ENCODE peak calls at places on chromosomes 7 and 10, in nine cellular contexts. F is CD4-positive, alpha-beta T cell; G is AG10803; R is amniotic stem cell; L is breast epithelium; V is upper lobe of left lung; A is stomach; W is NCI-H2171 treated with DMSO at 0.1 percent for 48 hours; Y is naive B cell. M is an unnamed sample.

GRCh38 chr10:29064665-29065064 is 224.2 kb upstream of the LYZL1 start:
- DNase-seq in F (no peak), G (no peak), R (no peak), L (no peak), V (no peak), A (no peak), W (no peak), Y (no peak), M (no peak)

GRCh38 chr10:70672165-70672992 is at the start of gene ADAMTS14:
- DNase-seq in F (no peak), G (peak), R (no peak), L (no peak), V (no peak), A (no peak), W (peak), Y (no peak), M (no peak)

GRCh38 chr7:90580051-90580450 is 16.1 kb upstream of the CDK14 start:
- DNase-seq in F (no peak), G (no peak), R (no peak), L (no peak), V (no peak), A (no peak), W (no peak), Y (no peak), M (no peak)

GRCh38 chr7:66183700-66184099 is 21.4 kb upstream of the TPST1 start:
- DNase-seq in F (no peak), G (peak), R (peak), L (no peak), V (no peak), A (no peak), W (no peak), Y (no peak), M (no peak)

GRCh38 chr10:68137174-68137573 is 27.9 kb downstream of the MYPN start:
- DNase-seq in F (no peak), G (peak), R (no peak), L (no peak), V (no peak), A (no peak), W (no peak), Y (no peak), M (no peak)

GRCh38 chr10:128712661-128713060 is 586.4 kb upstream of the MKI67 start:
- DNase-seq in F (no peak), G (no peak), R (no peak), L (no peak), V (no peak), A (no peak), W (no peak), Y (no peak), M (no peak)

GRCh38 chr10:7532723-7533498 is 122.1 kb upstream of the SFMBT2 start:
- DNase-seq in F (no peak), G (no peak), R (no peak), L (no peak), V (no peak), A (no peak), W (no peak), Y (no peak), M (no peak)

GRCh38 chr7:27123021-27123476 is 7.5 kb downstream of the HOXA4 start:
- DNase-seq in F (no peak), G (no peak), R (no peak), L (peak), V (no peak), A (no peak), W (no peak), Y (no peak), M (no peak)

GRCh38 chr10:4775808-4776207 is 50.2 kb upstream of the AKR1E2 start:
- DNase-seq in F (no peak), G (peak), R (no peak), L (no peak), V (no peak), A (no peak), W (no peak), Y (no peak), M (no peak)

GRCh38 chr10:36063396-36063795 is 421.3 kb upstream of the FZD8 start:
- DNase-seq in F (no peak), G (no peak), R (no peak), L (no peak), V (no peak), A (no peak), W (no peak), Y (no peak), M (no peak)

GRCh38 chr10:130804778-130805634 is 506.5 kb downstream of the TCERG1L start:
- DNase-seq in F (no peak), G (no peak), R (no peak), L (no peak), V (no peak), A (no peak), W (no peak), Y (no peak), M (no peak)

GRCh38 chr10:79223346-79224048 is 123.8 kb upstream of the PPIF start:
- DNase-seq in F (no peak), G (no peak), R (no peak), L (no peak), V (peak), A (peak), W (no peak), Y (no peak), M (no peak)

GRCh38 chr10:117509573-117509972 is 33.0 kb upstream of the EMX2 start:
- DNase-seq in F (no peak), G (no peak), R (no peak), L (no peak), V (no peak), A (no peak), W (no peak), Y (no peak), M (no peak)

GRCh38 chr10:29603516-29603915 is 31.3 kb downstream of the SVIL start:
- DNase-seq in F (no peak), G (no peak), R (no peak), L (no peak), V (no peak), A (no peak), W (no peak), Y (no peak), M (no peak)

GRCh38 chr10:100828744-100829102 is 83.3 kb downstream of the PAX2 start:
- DNase-seq in F (no peak), G (no peak), R (no peak), L (no peak), V (no peak), A (no peak), W (no peak), Y (peak), M (no peak)

GRCh38 chr7:100588438-100588837 is 2.3 kb downstream of the FBXO24 start:
- DNase-seq in F (no peak), G (peak), R (no peak), L (no peak), V (no peak), A (no peak), W (no peak), Y (no peak), M (no peak)

GRCh38 chr7:116443101-116443523 is 56.4 kb upstream of the CAV2 start:
- DNase-seq in F (no peak), G (peak), R (peak), L (no peak), V (no peak), A (no peak), W (no peak), Y (no peak), M (no peak)

GRCh38 chr10:122323941-122324675 is 50.4 kb upstream of the PLEKHA1 start:
- DNase-seq in F (no peak), G (peak), R (no peak), L (no peak), V (no peak), A (no peak), W (no peak), Y (no peak), M (no peak)

GRCh38 chr10:80122746-80123145 is 9.8 kb upstream of the PLAC9 start:
- DNase-seq in F (no peak), G (peak), R (no peak), L (no peak), V (no peak), A (no peak), W (no peak), Y (no peak), M (no peak)

GRCh38 chr10:13987472-13987871 is 343.3 kb downstream of the FRMD4A start:
- DNase-seq in F (no peak), G (peak), R (peak), L (no peak), V (no peak), A (no peak), W (no peak), Y (no peak), M (no peak)

GRCh38 chr10:4812041-4812440 is 14.0 kb upstream of the AKR1E2 start:
- DNase-seq in F (no peak), G (peak), R (no peak), L (no peak), V (no peak), A (no peak), W (no peak), Y (no peak), M (no peak)

GRCh38 chr10:11515596-11516418 is 95.6 kb downstream of the USP6NL start:
- DNase-seq in F (peak), G (peak), R (peak), L (peak), V (no peak), A (peak), W (peak), Y (peak), M (peak)

M was measured in G401.